ENCODE peak calls at places on chromosomes 16 and 17, in five cellular contexts. N is ascending aorta, H is HL-60, G is fibroblast of mammary gland, S is Caco-2. W is an unnamed sample.

GRCh38 chr16:5377280-5377898 is 279.8 kb upstream of the EEF2KMT start:
- DNase-seq in N (no peak), H (no peak), G (no peak), S (no peak), W (no peak)

GRCh38 chr16:67780847-67781547 is 25.4 kb downstream of the RANBP10 start:
- DNase-seq in N (no peak), H (no peak), G (no peak), S (no peak), W (no peak)

GRCh38 chr17:19664136-19664820 is 15.7 kb downstream of the ALDH3A2 start:
- DNase-seq in N (no peak), H (no peak), G (no peak), S (no peak), W (no peak)

GRCh38 chr17:75771334-75772281 is 6.6 kb upstream of the GALK1 start:
- DNase-seq in N (peak), H (no peak), G (peak), S (peak), W (no peak)

GRCh38 chr17:48376926-48377325 is 53.1 kb downstream of the SKAP1 start:
- DNase-seq in N (no peak), H (no peak), G (no peak), S (no peak), W (no peak)

GRCh38 chr17:12985431-12986285 is 32.2 kb downstream of the ELAC2 start:
- DNase-seq in N (no peak), H (no peak), G (peak), S (no peak), W (peak)

GRCh38 chr17:51355314-51356083 is 95.2 kb downstream of the UTP18 start:
- DNase-seq in N (no peak), H (no peak), G (peak), S (no peak), W (no peak)

GRCh38 chr17:47883589-47884426 is 12.2 kb upstream of the SP2 start:
- DNase-seq in N (no peak), H (no peak), G (no peak), S (peak), W (peak)

GRCh38 chr17:82226170-82226808 is 2.6 kb upstream of the SLC16A3 start:
- DNase-seq in N (no peak), H (no peak), G (no peak), S (no peak), W (no peak)

GRCh38 chr16:25721439-25721838 is 29.7 kb downstream of the HS3ST4 start:
- DNase-seq in N (no peak), H (no peak), G (no peak), S (no peak), W (no peak)

GRCh38 chr17:266701-267656 is 85.5 kb upstream of the DOC2B start:
- DNase-seq in N (peak), H (no peak), G (peak), S (peak), W (no peak)

GRCh38 chr17:38444151-38444550 is 15.9 kb downstream of the ARHGAP23 start:
- DNase-seq in N (peak), H (no peak), G (peak), S (peak), W (no peak)

GRCh38 chr17:80166446-80166845 is 3.4 kb upstream of the CARD14 start:
- DNase-seq in N (no peak), H (no peak), G (no peak), S (peak), W (no peak)

GRCh38 chr16:71895679-71896385 is 501 bp downstream of the IST1 start:
- DNase-seq in N (no peak), H (peak), G (peak), S (peak), W (no peak)

GRCh38 chr16:88459366-88460055 is 6.4 kb downstream of the ZFPM1 start:
- DNase-seq in N (no peak), H (no peak), G (no peak), S (no peak), W (no peak)

GRCh38 chr16:2427526-2427925 is 1.7 kb upstream of the CCNF start:
- DNase-seq in N (no peak), H (no peak), G (no peak), S (peak), W (no peak)

GRCh38 chr17:50181601-50182345 is 16.0 kb downstream of the SGCA start:
- DNase-seq in N (no peak), H (no peak), G (peak), S (no peak), W (no peak)

GRCh38 chr17:79950306-79950705 is 85.4 kb downstream of the TBC1D16 start:
- DNase-seq in N (peak), H (no peak), G (no peak), S (peak), W (no peak)

GRCh38 chr17:39955726-39956225 is 7.0 kb upstream of the GSDMA start:
- DNase-seq in N (no peak), H (no peak), G (no peak), S (no peak), W (no peak)

GRCh38 chr17:77372444-77373297 is 231.9 kb downstream of the SEC14L1 start:
- DNase-seq in N (peak), H (peak), G (peak), S (no peak), W (peak)

DNA sequence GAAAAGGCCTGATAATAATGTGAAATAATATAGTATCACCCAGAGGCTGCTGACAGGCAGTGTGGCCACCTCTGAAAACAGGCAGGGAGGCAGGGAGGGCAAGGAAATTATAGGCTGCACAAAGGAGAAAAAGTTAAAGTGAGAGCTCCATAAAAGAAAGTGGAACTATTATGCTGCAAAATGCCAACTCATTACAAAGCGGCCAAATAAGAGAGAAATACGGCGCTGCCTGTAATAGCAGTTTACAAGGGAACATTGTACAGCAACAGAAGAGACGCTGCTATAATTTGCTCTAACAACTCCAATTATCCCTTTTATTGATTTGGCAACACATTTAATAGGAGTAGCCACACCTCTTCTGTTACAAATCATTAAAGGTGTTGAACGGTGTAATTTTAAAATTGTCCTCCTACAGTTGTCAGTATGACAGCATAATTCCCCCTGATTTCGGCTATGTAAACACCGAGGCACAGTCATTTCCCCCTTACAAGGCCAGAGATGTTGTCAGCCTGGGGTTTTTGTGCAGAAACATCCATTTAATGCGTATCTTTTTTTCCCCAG is 120.3 kb downstream of the MRM1 start:
- DNase-seq in N (no peak), H (no peak), G (no peak), S (no peak), W (no peak)
- H3K4me3 ChIP-seq in N (peak), H (peak), G (no peak), S (no peak), W (peak)

GRCh38 chr16:82660966-82661365 is 34.2 kb downstream of the CDH13 start:
- DNase-seq in N (no peak), H (no peak), G (no peak), S (no peak), W (no peak)
- H3K4me3 ChIP-seq in N (no peak), H (no peak), G (no peak), S (no peak), W (no peak)

GRCh38 chr16:65121870-65122723 is at the start of gene CDH11:
- DNase-seq in N (peak), H (no peak), G (peak), S (peak), W (peak)
- H3K4me3 ChIP-seq in N (peak), H (no peak), G (peak), S (peak), W (peak)

GRCh38 chr17:29911641-29912177 is 18.3 kb downstream of the SSH2 start:
- DNase-seq in N (no peak), H (no peak), G (no peak), S (no peak), W (no peak)
- H3K4me3 ChIP-seq in N (no peak), H (no peak), G (no peak), S (no peak), W (no peak)